ENCODE peak calls at places on chromosomes 3 and 15, in nine cellular contexts. I is lung microvascular endothelial cell; J is mucosa of gallbladder; X is HFFc6; Z is stimulated activated CD4-positive, alpha-beta T cell treated with anti-CD3 and anti-CD28 coated beads, Interleukin-2, amount 100 ng/mL, for 24 hours; S is SW480; E is RPMI7951; F is activated T-cell treated with anti-CD3 and anti-CD28 coated beads for 24 hours; Q is neural progenitor cell. N is an unnamed sample.

GRCh38 chr15:31396881-31397560 is 70.4 kb downstream of the KLF13 start:
- DNase-seq in I (peak; percentile 55), E (peak; percentile 97), S (peak; percentile 87), Z (no peak), Q (peak; percentile 92), X (peak; percentile 52), F (no peak), J (peak; percentile 84), N (no peak)

GRCh38 chr3:27568393-27568792 is 84.2 kb upstream of the SLC4A7 start:
- DNase-seq in F (no peak), S (no peak), J (peak; percentile 48), X (peak; percentile 85), E (peak; percentile 92), Z (no peak), I (no peak), Q (no peak), N (no peak)

GRCh38 chr3:72786668-72787067 is 61.6 kb downstream of the SHQ1 start:
- DNase-seq in J (no peak), S (no peak), Q (no peak), I (no peak), Z (no peak), F (no peak), E (no peak), X (no peak), N (no peak)

GRCh38 chr3:14524311-14524711 is 15.8 kb downstream of the GRIP2 start:
- DNase-seq in F (no peak), Z (no peak), X (no peak), J (no peak), E (no peak), Q (no peak), S (peak; percentile 30), I (no peak), N (no peak)

GRCh38 chr3:190339130-190339529 is 16.9 kb upstream of the CLDN1 start:
- DNase-seq in S (no peak), F (no peak), Z (no peak), X (peak; percentile 50), Q (no peak), I (peak; percentile 63), E (peak; percentile 52), J (no peak), N (no peak)

GRCh38 chr15:39924437-39924836 is 4.4 kb upstream of the GPR176 start:
- DNase-seq in E (no peak), I (no peak), Z (no peak), F (no peak), S (no peak), Q (no peak), X (no peak), J (no peak), N (no peak)

GRCh38 chr3:69391554-69391953 is 5.7 kb upstream of the FRMD4B start:
- DNase-seq in S (no peak), E (no peak), J (no peak), I (no peak), X (no peak), F (no peak), Z (no peak), Q (no peak), N (no peak)

GRCh38 chr3:71258116-71258515 is 325.4 kb downstream of the FOXP1 start:
- DNase-seq in X (peak; percentile 52), F (no peak), E (peak; percentile 83), Z (no peak), J (peak; percentile 24), Q (no peak), S (peak; percentile 32), I (peak; percentile 23), N (no peak)

GRCh38 chr3:110881069-110881468 is 190.5 kb upstream of the NECTIN3 start:
- DNase-seq in Q (peak; percentile 46), S (peak; percentile 13), Z (no peak), I (peak; percentile 86), X (no peak), F (no peak), E (peak; percentile 73), J (peak; percentile 65), N (no peak)

GRCh38 chr15:79025201-79025600 is 65.4 kb downstream of the RASGRF1 start:
- DNase-seq in E (no peak), S (no peak), J (no peak), F (no peak), X (no peak), Z (no peak), I (no peak), Q (peak; percentile 24), N (no peak)

GRCh38 chr3:78645628-78646310 is 1122.0 kb downstream of the ROBO1 start:
- DNase-seq in X (peak; percentile 77), I (peak; percentile 77), Q (peak; percentile 73), J (no peak), S (peak; percentile 59), F (no peak), E (peak; percentile 67), Z (no peak), N (no peak)

GRCh38 chr3:123392368-123392767 is 56.5 kb downstream of the ADCY5 start:
- DNase-seq in F (no peak), I (no peak), Q (no peak), X (no peak), E (no peak), Z (no peak), S (no peak), J (no peak), N (no peak)

GRCh38 chr15:41987925-41988275 is 15.5 kb upstream of the EHD4 start:
- DNase-seq in S (no peak), I (no peak), Q (no peak), F (no peak), Z (no peak), E (no peak), X (no peak), J (no peak), N (no peak)

GRCh38 chr3:45608885-45609284 is 14.3 kb downstream of the LIMD1 start:
- DNase-seq in I (no peak), E (no peak), Q (no peak), F (no peak), Z (no peak), S (no peak), X (peak; percentile 38), J (no peak), N (no peak)

GRCh38 chr3:50256978-50257890 is 11.7 kb upstream of the SEMA3B start:
- DNase-seq in F (no peak), Z (peak; percentile 52), E (no peak), I (peak; percentile 80), X (no peak), Q (peak; percentile 71), J (no peak), S (peak; percentile 43), N (peak; percentile 78)

N was measured in activated CD8-positive, alpha-beta memory T cell treated with anti-CD3 and anti-CD28 coated beads, Interleukin-2, amount 50 U/mL, for 48 hours.